ENCODE peak calls at places on chromosomes 11 and 22, in ten cellular contexts. One of them, this sample, is unnamed.

GRCh38 chr11:121367434-121367833 is 74.9 kb downstream of the SC5D start:
- DNase-seq in DMS153: no peak
- DNase-seq in cardiac muscle cell: peak; percentile 36
- DNase-seq in T-cell: no peak
- DNase-seq in non-pigmented ciliary epithelial cell: no peak
- DNase-seq in progenitor cell of endocrine pancreas: no peak
- DNase-seq in left cardiac atrium: no peak
- DNase-seq in mammary epithelial cell: peak; percentile 4
- DNase-seq in HuH-7: no peak
- DNase-seq in GM13977: peak; percentile 79
- DNase-seq in this sample: no peak

GRCh38 chr11:11966354-11966741 is 42.1 kb downstream of the DKK3 start:
- DNase-seq in DMS153: no peak
- DNase-seq in cardiac muscle cell: no peak
- DNase-seq in T-cell: no peak
- DNase-seq in non-pigmented ciliary epithelial cell: no peak
- DNase-seq in progenitor cell of endocrine pancreas: no peak
- DNase-seq in left cardiac atrium: no peak
- DNase-seq in mammary epithelial cell: no peak
- DNase-seq in HuH-7: no peak
- DNase-seq in GM13977: peak; percentile 5
- DNase-seq in this sample: no peak

GRCh38 chr22:41908409-41909289 is 6.2 kb downstream of the SHISA8 start:
- DNase-seq in DMS153: no peak
- DNase-seq in cardiac muscle cell: no peak
- DNase-seq in T-cell: no peak
- DNase-seq in non-pigmented ciliary epithelial cell: no peak
- DNase-seq in progenitor cell of endocrine pancreas: no peak
- DNase-seq in left cardiac atrium: no peak
- DNase-seq in mammary epithelial cell: no peak
- DNase-seq in HuH-7: no peak
- DNase-seq in GM13977: no peak
- DNase-seq in this sample: no peak

GRCh38 chr22:31084811-31085492 is 3.8 kb downstream of the SMTN start:
- DNase-seq in DMS153: no peak
- DNase-seq in cardiac muscle cell: peak; percentile 93
- DNase-seq in T-cell: peak; percentile 71
- DNase-seq in non-pigmented ciliary epithelial cell: no peak
- DNase-seq in progenitor cell of endocrine pancreas: peak; percentile 79
- DNase-seq in left cardiac atrium: peak; percentile 94
- DNase-seq in mammary epithelial cell: peak; percentile 69
- DNase-seq in HuH-7: no peak
- DNase-seq in GM13977: peak; percentile 97
- DNase-seq in this sample: no peak

GRCh38 chr11:66339686-66340483 is 3.7 kb upstream of the RIN1 start:
- DNase-seq in DMS153: no peak
- DNase-seq in cardiac muscle cell: no peak
- DNase-seq in T-cell: no peak
- DNase-seq in non-pigmented ciliary epithelial cell: no peak
- DNase-seq in progenitor cell of endocrine pancreas: no peak
- DNase-seq in left cardiac atrium: no peak
- DNase-seq in mammary epithelial cell: no peak
- DNase-seq in HuH-7: no peak
- DNase-seq in GM13977: no peak
- DNase-seq in this sample: no peak

GRCh38 chr11:69430566-69430965 is 50.9 kb upstream of the LINC01488 start:
- DNase-seq in DMS153: no peak
- DNase-seq in cardiac muscle cell: no peak
- DNase-seq in T-cell: no peak
- DNase-seq in non-pigmented ciliary epithelial cell: no peak
- DNase-seq in progenitor cell of endocrine pancreas: no peak
- DNase-seq in left cardiac atrium: no peak
- DNase-seq in mammary epithelial cell: no peak
- DNase-seq in HuH-7: no peak
- DNase-seq in GM13977: no peak
- DNase-seq in this sample: peak; percentile 37

GRCh38 chr22:27825174-27825573 is 23.6 kb upstream of the MN1 start:
- DNase-seq in DMS153: no peak
- DNase-seq in cardiac muscle cell: no peak
- DNase-seq in T-cell: no peak
- DNase-seq in non-pigmented ciliary epithelial cell: no peak
- DNase-seq in progenitor cell of endocrine pancreas: no peak
- DNase-seq in left cardiac atrium: no peak
- DNase-seq in mammary epithelial cell: no peak
- DNase-seq in HuH-7: no peak
- DNase-seq in GM13977: no peak
- DNase-seq in this sample: no peak

GRCh38 chr11:130999992-131000770 is 83.9 kb upstream of the SNX19 start:
- DNase-seq in DMS153: peak; percentile 30
- DNase-seq in cardiac muscle cell: peak; percentile 83
- DNase-seq in T-cell: no peak
- DNase-seq in non-pigmented ciliary epithelial cell: peak; percentile 88
- DNase-seq in progenitor cell of endocrine pancreas: no peak
- DNase-seq in left cardiac atrium: no peak
- DNase-seq in mammary epithelial cell: peak; percentile 88
- DNase-seq in HuH-7: no peak
- DNase-seq in GM13977: no peak
- DNase-seq in this sample: peak; percentile 75

GRCh38 chr22:43535336-43535735 is 123.5 kb downstream of the MPPED1 start:
- DNase-seq in DMS153: no peak
- DNase-seq in cardiac muscle cell: no peak
- DNase-seq in T-cell: no peak
- DNase-seq in non-pigmented ciliary epithelial cell: no peak
- DNase-seq in progenitor cell of endocrine pancreas: no peak
- DNase-seq in left cardiac atrium: no peak
- DNase-seq in mammary epithelial cell: no peak
- DNase-seq in HuH-7: no peak
- DNase-seq in GM13977: no peak
- DNase-seq in this sample: no peak

GRCh38 chr11:67230886-67231285 is 35.4 kb upstream of the GRK2 start:
- DNase-seq in DMS153: no peak
- DNase-seq in cardiac muscle cell: no peak
- DNase-seq in T-cell: no peak
- DNase-seq in non-pigmented ciliary epithelial cell: no peak
- DNase-seq in progenitor cell of endocrine pancreas: no peak
- DNase-seq in left cardiac atrium: no peak
- DNase-seq in mammary epithelial cell: no peak
- DNase-seq in HuH-7: no peak
- DNase-seq in GM13977: no peak
- DNase-seq in this sample: no peak

GRCh38 chr22:38230108-38230825 is 28.5 kb downstream of the MAFF start:
- DNase-seq in DMS153: peak; percentile 75
- DNase-seq in cardiac muscle cell: peak; percentile 70
- DNase-seq in T-cell: no peak
- DNase-seq in non-pigmented ciliary epithelial cell: no peak
- DNase-seq in progenitor cell of endocrine pancreas: no peak
- DNase-seq in left cardiac atrium: no peak
- DNase-seq in mammary epithelial cell: no peak
- DNase-seq in HuH-7: peak; percentile 80
- DNase-seq in GM13977: peak; percentile 71
- DNase-seq in this sample: peak; percentile 20

GRCh38 chr22:43811777-43812148 is 342 bp downstream of the EFCAB6 start:
- DNase-seq in DMS153: no peak
- DNase-seq in cardiac muscle cell: peak; percentile 47
- DNase-seq in T-cell: no peak
- DNase-seq in non-pigmented ciliary epithelial cell: no peak
- DNase-seq in progenitor cell of endocrine pancreas: no peak
- DNase-seq in left cardiac atrium: no peak
- DNase-seq in mammary epithelial cell: peak; percentile 56
- DNase-seq in HuH-7: no peak
- DNase-seq in GM13977: no peak
- DNase-seq in this sample: no peak

GRCh38 chr11:69943066-69943465 is 123.8 kb upstream of the FGF3 start:
- DNase-seq in DMS153: no peak
- DNase-seq in cardiac muscle cell: no peak
- DNase-seq in T-cell: no peak
- DNase-seq in non-pigmented ciliary epithelial cell: no peak
- DNase-seq in progenitor cell of endocrine pancreas: no peak
- DNase-seq in left cardiac atrium: no peak
- DNase-seq in mammary epithelial cell: peak; percentile 26
- DNase-seq in HuH-7: peak; percentile 86
- DNase-seq in GM13977: no peak
- DNase-seq in this sample: peak; percentile 41

GRCh38 chr22:50607366-50608020 is 6.9 kb downstream of the MAPK8IP2 start:
- DNase-seq in DMS153: no peak
- DNase-seq in cardiac muscle cell: no peak
- DNase-seq in T-cell: no peak
- DNase-seq in non-pigmented ciliary epithelial cell: no peak
- DNase-seq in progenitor cell of endocrine pancreas: no peak
- DNase-seq in left cardiac atrium: no peak
- DNase-seq in mammary epithelial cell: no peak
- DNase-seq in HuH-7: no peak
- DNase-seq in GM13977: peak; percentile 26
- DNase-seq in this sample: no peak

GRCh38 chr22:23504522-23504921 is 75.6 kb downstream of the IGLL1 start:
- DNase-seq in DMS153: no peak
- DNase-seq in cardiac muscle cell: peak; percentile 39
- DNase-seq in T-cell: no peak
- DNase-seq in non-pigmented ciliary epithelial cell: no peak
- DNase-seq in progenitor cell of endocrine pancreas: no peak
- DNase-seq in left cardiac atrium: no peak
- DNase-seq in mammary epithelial cell: no peak
- DNase-seq in HuH-7: no peak
- DNase-seq in GM13977: peak; percentile 5
- DNase-seq in this sample: no peak

This sample was measured in HepG2.